ENCODE peak calls at places on chromosomes 16 and 17, in ten cellular contexts. One of them, this sample, is unnamed.
A peak's percentile ranks its signal among the peaks of the same experiment; 100 is the strongest.

GRCh38 chr17:64329571-64329970 is 61.1 kb downstream of the PECAM1 start:
- DNase-seq in tibial artery: no peak
- DNase-seq in H1: no peak
- DNase-seq in OCI-LY7: no peak
- DNase-seq in AG04450: no peak
- DNase-seq in mucosa of descending colon: no peak
- DNase-seq in GM23248: no peak
- DNase-seq in CD4-positive, alpha-beta T cell: no peak
- DNase-seq in CD8-positive, alpha-beta T cell: no peak
- DNase-seq in sigmoid colon: no peak
- DNase-seq in this sample: no peak

GRCh38 chr16:75059411-75059810 is 57.2 kb downstream of the LDHD start:
- DNase-seq in tibial artery: no peak
- DNase-seq in H1: no peak
- DNase-seq in OCI-LY7: no peak
- DNase-seq in AG04450: no peak
- DNase-seq in mucosa of descending colon: no peak
- DNase-seq in GM23248: no peak
- DNase-seq in CD4-positive, alpha-beta T cell: no peak
- DNase-seq in CD8-positive, alpha-beta T cell: no peak
- DNase-seq in sigmoid colon: no peak
- DNase-seq in this sample: no peak

GRCh38 chr17:80919331-80920284 is 72.0 kb upstream of the CHMP6 start:
- DNase-seq in tibial artery: peak; percentile 69
- DNase-seq in H1: no peak
- DNase-seq in OCI-LY7: no peak
- DNase-seq in AG04450: no peak
- DNase-seq in mucosa of descending colon: no peak
- DNase-seq in GM23248: no peak
- DNase-seq in CD4-positive, alpha-beta T cell: no peak
- DNase-seq in CD8-positive, alpha-beta T cell: no peak
- DNase-seq in sigmoid colon: peak; percentile 76
- DNase-seq in this sample: no peak

GRCh38 chr17:74449773-74450172 is 16.7 kb upstream of the CD300A start:
- DNase-seq in tibial artery: no peak
- DNase-seq in H1: no peak
- DNase-seq in OCI-LY7: no peak
- DNase-seq in AG04450: no peak
- DNase-seq in mucosa of descending colon: no peak
- DNase-seq in GM23248: no peak
- DNase-seq in CD4-positive, alpha-beta T cell: no peak
- DNase-seq in CD8-positive, alpha-beta T cell: no peak
- DNase-seq in sigmoid colon: no peak
- DNase-seq in this sample: no peak

GRCh38 chr16:67015317-67015731 is 13.6 kb upstream of the CBFB start:
- DNase-seq in tibial artery: peak; percentile 29
- DNase-seq in H1: no peak
- DNase-seq in OCI-LY7: no peak
- DNase-seq in AG04450: no peak
- DNase-seq in mucosa of descending colon: no peak
- DNase-seq in GM23248: no peak
- DNase-seq in CD4-positive, alpha-beta T cell: no peak
- DNase-seq in CD8-positive, alpha-beta T cell: no peak
- DNase-seq in sigmoid colon: peak; percentile 24
- DNase-seq in this sample: no peak

GRCh38 chr16:85291302-85292148 is 179.3 kb upstream of the CIBAR2 start:
- DNase-seq in tibial artery: no peak
- DNase-seq in H1: no peak
- DNase-seq in OCI-LY7: no peak
- DNase-seq in AG04450: no peak
- DNase-seq in mucosa of descending colon: peak; percentile 81
- DNase-seq in GM23248: no peak
- DNase-seq in CD4-positive, alpha-beta T cell: no peak
- DNase-seq in CD8-positive, alpha-beta T cell: no peak
- DNase-seq in sigmoid colon: peak; percentile 82
- DNase-seq in this sample: no peak

GRCh38 chr17:82489851-82490511 is 29.6 kb upstream of the FOXK2 start:
- DNase-seq in tibial artery: no peak
- DNase-seq in H1: no peak
- DNase-seq in OCI-LY7: no peak
- DNase-seq in AG04450: no peak
- DNase-seq in mucosa of descending colon: no peak
- DNase-seq in GM23248: no peak
- DNase-seq in CD4-positive, alpha-beta T cell: no peak
- DNase-seq in CD8-positive, alpha-beta T cell: no peak
- DNase-seq in sigmoid colon: no peak
- DNase-seq in this sample: no peak

GRCh38 chr17:67582632-67583230 is 135.0 kb upstream of the NOL11 start:
- DNase-seq in tibial artery: no peak
- DNase-seq in H1: no peak
- DNase-seq in OCI-LY7: no peak
- DNase-seq in AG04450: no peak
- DNase-seq in mucosa of descending colon: peak; percentile 84
- DNase-seq in GM23248: no peak
- DNase-seq in CD4-positive, alpha-beta T cell: no peak
- DNase-seq in CD8-positive, alpha-beta T cell: no peak
- DNase-seq in sigmoid colon: no peak
- DNase-seq in this sample: no peak

GRCh38 chr16:4315185-4316102 is at the start of gene GLIS2:
- DNase-seq in tibial artery: peak; percentile 89
- DNase-seq in H1: peak; percentile 73
- DNase-seq in OCI-LY7: peak; percentile 19
- DNase-seq in AG04450: no peak
- DNase-seq in mucosa of descending colon: no peak
- DNase-seq in GM23248: peak; percentile 84
- DNase-seq in CD4-positive, alpha-beta T cell: no peak
- DNase-seq in CD8-positive, alpha-beta T cell: no peak
- DNase-seq in sigmoid colon: peak; percentile 88
- DNase-seq in this sample: peak; percentile 49

GRCh38 chr17:80649672-80650338 is 105.2 kb downstream of the RPTOR start:
- DNase-seq in tibial artery: no peak
- DNase-seq in H1: peak; percentile 73
- DNase-seq in OCI-LY7: peak; percentile 46
- DNase-seq in AG04450: peak; percentile 45
- DNase-seq in mucosa of descending colon: no peak
- DNase-seq in GM23248: peak; percentile 99
- DNase-seq in CD4-positive, alpha-beta T cell: peak; percentile 46
- DNase-seq in CD8-positive, alpha-beta T cell: peak; percentile 69
- DNase-seq in sigmoid colon: no peak
- DNase-seq in this sample: no peak

GRCh38 chr16:67184453-67185002 is 765 bp upstream of the MATCAP1 start:
- DNase-seq in tibial artery: no peak
- DNase-seq in H1: peak; percentile 70
- DNase-seq in OCI-LY7: no peak
- DNase-seq in AG04450: no peak
- DNase-seq in mucosa of descending colon: no peak
- DNase-seq in GM23248: no peak
- DNase-seq in CD4-positive, alpha-beta T cell: no peak
- DNase-seq in CD8-positive, alpha-beta T cell: no peak
- DNase-seq in sigmoid colon: no peak
- DNase-seq in this sample: no peak

DNA sequence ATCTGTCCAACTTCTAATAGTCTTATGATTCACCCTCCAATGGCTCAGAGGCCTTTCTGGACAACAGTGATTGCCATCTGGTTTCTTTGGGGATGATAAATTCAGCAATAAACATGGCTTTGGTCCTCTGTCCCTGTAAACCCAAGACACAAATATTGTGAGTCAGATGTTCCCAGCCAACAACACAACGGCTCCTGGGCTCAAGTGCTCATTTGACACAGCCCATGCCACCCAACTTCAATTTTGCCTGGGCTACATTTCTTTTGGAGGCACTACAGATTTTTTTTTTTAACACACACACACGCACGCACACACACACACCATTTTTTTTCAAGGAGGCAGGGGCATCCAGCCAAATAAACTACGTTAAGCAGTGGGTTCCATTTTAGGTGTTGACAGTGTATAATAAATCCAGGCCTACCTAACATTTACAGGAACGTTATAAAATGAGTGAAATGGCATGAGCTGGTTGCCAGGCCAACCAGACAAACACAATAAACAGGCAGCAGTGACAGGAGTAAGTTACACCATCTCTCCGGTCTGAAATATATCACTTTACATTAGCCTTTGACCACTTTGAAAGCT is 939.9 kb upstream of the SOX9 start:
- DNase-seq in tibial artery: no peak
- DNase-seq in H1: no peak
- DNase-seq in OCI-LY7: no peak
- DNase-seq in AG04450: peak; percentile 6
- DNase-seq in mucosa of descending colon: no peak
- DNase-seq in GM23248: peak; percentile 73
- DNase-seq in CD4-positive, alpha-beta T cell: no peak
- DNase-seq in CD8-positive, alpha-beta T cell: no peak
- DNase-seq in sigmoid colon: peak; percentile 82
- DNase-seq in this sample: no peak
- H3K9me3 ChIP-seq in tibial artery: no peaks in the 10 kb centered on the region
- H3K9me3 ChIP-seq in H1: no peaks in the 10 kb centered on the region
- H3K9me3 ChIP-seq in OCI-LY7: no peaks in the 10 kb centered on the region
- H3K9me3 ChIP-seq in AG04450: no peaks in the 10 kb centered on the region
- H3K9me3 ChIP-seq in mucosa of descending colon: no peaks in the 10 kb centered on the region
- H3K9me3 ChIP-seq in GM23248: no peaks in the 10 kb centered on the region
- H3K9me3 ChIP-seq in CD4-positive, alpha-beta T cell: no peaks in the 10 kb centered on the region
- H3K9me3 ChIP-seq in CD8-positive, alpha-beta T cell: no peaks in the 10 kb centered on the region
- H3K9me3 ChIP-seq in sigmoid colon: no peaks in the 10 kb centered on the region
- H3K9me3 ChIP-seq in this sample: no peaks in the 10 kb centered on the region

GRCh38 chr17:27069842-27070508 is 223.9 kb upstream of the WSB1 start:
- DNase-seq in tibial artery: no peak
- DNase-seq in H1: no peak
- DNase-seq in OCI-LY7: no peak
- DNase-seq in AG04450: no peak
- DNase-seq in mucosa of descending colon: no peak
- DNase-seq in GM23248: no peak
- DNase-seq in CD4-positive, alpha-beta T cell: no peak
- DNase-seq in CD8-positive, alpha-beta T cell: no peak
- DNase-seq in sigmoid colon: no peak
- DNase-seq in this sample: no peak
- H3K9me3 ChIP-seq in tibial artery: no peaks in the 10 kb centered on the region
- H3K9me3 ChIP-seq in H1: peaks cover 64% of the 10 kb centered on the region
- H3K9me3 ChIP-seq in OCI-LY7: no peaks in the 10 kb centered on the region
- H3K9me3 ChIP-seq in AG04450: peaks cover 5% of the 10 kb centered on the region
- H3K9me3 ChIP-seq in mucosa of descending colon: peaks cover 2% of the 10 kb centered on the region
- H3K9me3 ChIP-seq in GM23248: no peaks in the 10 kb centered on the region
- H3K9me3 ChIP-seq in CD4-positive, alpha-beta T cell: no peaks in the 10 kb centered on the region
- H3K9me3 ChIP-seq in CD8-positive, alpha-beta T cell: no peaks in the 10 kb centered on the region
- H3K9me3 ChIP-seq in sigmoid colon: no peaks in the 10 kb centered on the region
- H3K9me3 ChIP-seq in this sample: no peaks in the 10 kb centered on the region

GRCh38 chr17:69871318-69871717 is 203.7 kb upstream of the KCNJ16 start:
- DNase-seq in tibial artery: no peak
- DNase-seq in H1: no peak
- DNase-seq in OCI-LY7: no peak
- DNase-seq in AG04450: no peak
- DNase-seq in mucosa of descending colon: no peak
- DNase-seq in GM23248: no peak
- DNase-seq in CD4-positive, alpha-beta T cell: no peak
- DNase-seq in CD8-positive, alpha-beta T cell: no peak
- DNase-seq in sigmoid colon: no peak
- DNase-seq in this sample: no peak

GRCh38 chr17:69869667-69870066 is 205.4 kb upstream of the KCNJ16 start:
- DNase-seq in tibial artery: no peak
- DNase-seq in H1: no peak
- DNase-seq in OCI-LY7: no peak
- DNase-seq in AG04450: no peak
- DNase-seq in mucosa of descending colon: no peak
- DNase-seq in GM23248: no peak
- DNase-seq in CD4-positive, alpha-beta T cell: no peak
- DNase-seq in CD8-positive, alpha-beta T cell: no peak
- DNase-seq in sigmoid colon: no peak
- DNase-seq in this sample: no peak

GRCh38 chr17:69872675-69873262 is 202.3 kb upstream of the KCNJ16 start:
- DNase-seq in tibial artery: no peak
- DNase-seq in H1: no peak
- DNase-seq in OCI-LY7: no peak
- DNase-seq in AG04450: no peak
- DNase-seq in mucosa of descending colon: no peak
- DNase-seq in GM23248: no peak
- DNase-seq in CD4-positive, alpha-beta T cell: no peak
- DNase-seq in CD8-positive, alpha-beta T cell: no peak
- DNase-seq in sigmoid colon: no peak
- DNase-seq in this sample: no peak

GRCh38 chr17:69870751-69871199 is 204.2 kb upstream of the KCNJ16 start:
- DNase-seq in tibial artery: no peak
- DNase-seq in H1: no peak
- DNase-seq in OCI-LY7: no peak
- DNase-seq in AG04450: peak; percentile 66
- DNase-seq in mucosa of descending colon: no peak
- DNase-seq in GM23248: peak; percentile 78
- DNase-seq in CD4-positive, alpha-beta T cell: no peak
- DNase-seq in CD8-positive, alpha-beta T cell: no peak
- DNase-seq in sigmoid colon: no peak
- DNase-seq in this sample: no peak

DNA sequence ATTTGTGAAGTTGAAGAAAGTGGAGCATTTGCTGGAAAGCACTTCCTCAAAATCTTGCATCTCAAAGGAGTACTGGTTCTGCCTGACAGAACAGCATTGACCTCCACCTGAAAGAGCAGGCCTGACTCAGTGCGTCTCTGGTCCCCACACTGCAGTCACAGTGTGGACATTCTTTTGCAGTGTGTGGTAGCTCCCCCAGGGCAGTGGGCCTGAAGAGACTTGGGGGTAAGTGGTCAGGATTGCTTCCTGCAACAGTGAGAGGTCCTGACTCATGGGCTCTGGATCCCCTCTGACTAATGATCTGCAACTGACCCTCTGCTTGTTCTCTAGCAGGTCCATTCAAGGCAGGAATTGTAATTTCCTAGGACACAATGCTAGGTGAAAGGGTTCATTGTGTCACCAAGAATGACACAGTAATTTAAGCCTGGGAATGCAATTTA is 204.9 kb upstream of the KCNJ16 start:
- DNase-seq in tibial artery: no peak
- DNase-seq in H1: no peak
- DNase-seq in OCI-LY7: peak; percentile 6
- DNase-seq in AG04450: peak; percentile 41
- DNase-seq in mucosa of descending colon: no peak
- DNase-seq in GM23248: peak; percentile 78
- DNase-seq in CD4-positive, alpha-beta T cell: no peak
- DNase-seq in CD8-positive, alpha-beta T cell: no peak
- DNase-seq in sigmoid colon: no peak
- DNase-seq in this sample: no peak
- H3K9me3 ChIP-seq in tibial artery: no peaks in the 10 kb centered on the region
- H3K9me3 ChIP-seq in H1: no peaks in the 10 kb centered on the region
- H3K9me3 ChIP-seq in OCI-LY7: no peaks in the 10 kb centered on the region
- H3K9me3 ChIP-seq in AG04450: peaks cover 3% of the 10 kb centered on the region
- H3K9me3 ChIP-seq in mucosa of descending colon: no peaks in the 10 kb centered on the region
- H3K9me3 ChIP-seq in GM23248: no peaks in the 10 kb centered on the region
- H3K9me3 ChIP-seq in CD4-positive, alpha-beta T cell: no peaks in the 10 kb centered on the region
- H3K9me3 ChIP-seq in CD8-positive, alpha-beta T cell: no peaks in the 10 kb centered on the region
- H3K9me3 ChIP-seq in sigmoid colon: no peaks in the 10 kb centered on the region
- H3K9me3 ChIP-seq in this sample: no peaks in the 10 kb centered on the region

DNA sequence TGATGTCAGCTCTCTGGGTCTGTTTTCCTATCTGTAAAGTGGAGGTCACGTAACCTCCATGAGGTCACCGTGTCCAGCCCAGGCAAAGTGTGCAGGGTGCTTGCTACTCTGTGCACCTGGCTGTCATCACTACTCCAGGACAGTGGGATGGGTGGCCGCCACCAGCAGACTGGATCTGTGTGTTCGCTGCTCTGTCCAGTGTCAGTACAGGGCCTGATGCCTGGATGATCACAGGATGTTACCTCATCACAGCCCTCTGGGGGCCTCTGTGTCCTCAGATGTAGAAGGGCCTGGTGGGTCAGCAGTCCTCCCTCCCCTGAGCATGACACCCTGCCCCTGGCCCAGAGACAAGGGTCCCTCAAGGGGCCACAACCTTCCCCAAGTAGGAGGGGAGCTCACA is 80.0 kb downstream of the KCNJ18 start:
- DNase-seq in tibial artery: no peak
- DNase-seq in H1: no peak
- DNase-seq in OCI-LY7: no peak
- DNase-seq in AG04450: no peak
- DNase-seq in mucosa of descending colon: no peak
- DNase-seq in GM23248: no peak
- DNase-seq in CD4-positive, alpha-beta T cell: no peak
- DNase-seq in CD8-positive, alpha-beta T cell: no peak
- DNase-seq in sigmoid colon: no peak
- DNase-seq in this sample: no peak
- H3K9me3 ChIP-seq in tibial artery: no peaks in the 10 kb centered on the region
- H3K9me3 ChIP-seq in H1: peaks cover 11% of the 10 kb centered on the region
- H3K9me3 ChIP-seq in OCI-LY7: no peaks in the 10 kb centered on the region
- H3K9me3 ChIP-seq in AG04450: peaks cover 77% of the 10 kb centered on the region
- H3K9me3 ChIP-seq in mucosa of descending colon: no peaks in the 10 kb centered on the region
- H3K9me3 ChIP-seq in GM23248: no peaks in the 10 kb centered on the region
- H3K9me3 ChIP-seq in CD4-positive, alpha-beta T cell: no peaks in the 10 kb centered on the region
- H3K9me3 ChIP-seq in CD8-positive, alpha-beta T cell: no peaks in the 10 kb centered on the region
- H3K9me3 ChIP-seq in sigmoid colon: no peaks in the 10 kb centered on the region
- H3K9me3 ChIP-seq in this sample: no peaks in the 10 kb centered on the region